ENCODE peak calls at places on chromosomes 2 and 18, in five cellular contexts. B is choroid plexus epithelial cell, Z is fibroblast of lung, S is transverse colon, M is fibroblast of the aortic adventitia. D is an unnamed sample.

GRCh38 chr2:28565033-28565432 is 69.2 kb downstream of the PLB1 start:
- DNase-seq in B (no peak), Z (no peak), S (no peak), M (no peak), D (no peak)

GRCh38 chr18:59091204-59091603 is 48.5 kb upstream of the SEC11C start:
- DNase-seq in B (no peak), Z (no peak), S (no peak), M (no peak), D (no peak)

GRCh38 chr18:78947291-78947690 is 32.3 kb upstream of the SALL3 start:
- DNase-seq in B (no peak), Z (no peak), S (no peak), M (no peak), D (no peak)

GRCh38 chr2:12597555-12597954 is 119.2 kb upstream of the TRIB2 start:
- DNase-seq in B (no peak), Z (no peak), S (no peak), M (no peak), D (no peak)

GRCh38 chr2:134932864-134933526 is 14.4 kb downstream of the CCNT2 start:
- DNase-seq in B (no peak), Z (no peak), S (no peak), M (no peak), D (no peak)

GRCh38 chr2:168811670-168812069 is 9.2 kb downstream of the NOSTRIN start:
- DNase-seq in B (no peak), Z (no peak), S (no peak), M (no peak), D (no peak)

GRCh38 chr18:33034941-33035340 is 262.1 kb upstream of the KLHL14 start:
- DNase-seq in B (peak), Z (peak), S (no peak), M (no peak), D (no peak)

GRCh38 chr2:170739048-170739447 is 23.9 kb downstream of the SP5 start:
- DNase-seq in B (peak), Z (peak), S (no peak), M (peak), D (peak)

GRCh38 chr2:46445561-46445960 is 33.8 kb upstream of the TMEM247 start:
- DNase-seq in B (no peak), Z (no peak), S (no peak), M (no peak), D (no peak)

GRCh38 chr2:150125708-150126107 is 361.8 kb downstream of the RND3 start:
- DNase-seq in B (peak), Z (peak), S (no peak), M (peak), D (peak)

GRCh38 chr2:231715988-231716616 is 7.8 kb downstream of the PTMA start:
- DNase-seq in B (peak), Z (no peak), S (no peak), M (peak), D (no peak)

GRCh38 chr18:57737661-57738060 is 65.5 kb downstream of the ATP8B1 start:
- DNase-seq in B (peak), Z (peak), S (peak), M (peak), D (peak)

GRCh38 chr2:205712508-205712907 is 30.2 kb downstream of the NRP2 start:
- DNase-seq in B (peak), Z (peak), S (no peak), M (peak), D (no peak)

GRCh38 chr2:36607947-36608346 is 10.0 kb upstream of the FEZ2 start:
- DNase-seq in B (no peak), Z (no peak), S (no peak), M (no peak), D (no peak)

GRCh38 chr18:8608795-8609673 is at the start of gene RAB12:
- DNase-seq in B (peak), Z (peak), S (peak), M (peak), D (no peak)

GRCh38 chr2:147177449-147177848 is 667.4 kb upstream of the ACVR2A start:
- DNase-seq in B (no peak), Z (peak), S (no peak), M (peak), D (no peak)

GRCh38 chr2:191566347-191566746 is 111.6 kb upstream of the NABP1 start:
- DNase-seq in B (peak), Z (peak), S (peak), M (peak), D (no peak)

GRCh38 chr2:240614391-240614790 is 10.9 kb upstream of the GPR35 start:
- DNase-seq in B (no peak), Z (no peak), S (no peak), M (no peak), D (no peak)

GRCh38 chr18:35076556-35076955 is 35.3 kb downstream of the MAPRE2 start:
- DNase-seq in B (peak), Z (peak), S (no peak), M (peak), D (peak)

GRCh38 chr2:43484323-43484930 is 111.4 kb downstream of the THADA start:
- DNase-seq in B (peak), Z (peak), S (no peak), M (peak), D (peak)

GRCh38 chr2:48812376-48812775 is 56.9 kb upstream of the LHCGR start:
- DNase-seq in B (no peak), Z (no peak), S (no peak), M (no peak), D (no peak)

GRCh38 chr2:241843321-241844065 is 15.2 kb downstream of the PDCD1 start:
- DNase-seq in B (no peak), Z (no peak), S (no peak), M (no peak), D (no peak)

GRCh38 chr2:15158117-15158516 is 403.0 kb downstream of the NBAS start:
- DNase-seq in B (no peak), Z (no peak), S (no peak), M (no peak), D (no peak)

GRCh38 chr18:14941256-14941655 is 193.3 kb downstream of the ANKRD30B start:
- DNase-seq in B (no peak), Z (no peak), S (peak), M (no peak), D (no peak)

GRCh38 chr2:208101716-208102631 is 22.4 kb downstream of the CRYGD start:
- DNase-seq in B (peak), Z (peak), S (no peak), M (peak), D (no peak)

GRCh38 chr2:103401621-103402020 is 639.8 kb downstream of the TMEM182 start:
- DNase-seq in B (peak), Z (peak), S (no peak), M (no peak), D (no peak)

GRCh38 chr18:23870963-23871362 is 143.6 kb upstream of the TTC39C start:
- DNase-seq in B (no peak), Z (no peak), S (no peak), M (no peak), D (no peak)

GRCh38 chr18:78948707-78949106 is 30.9 kb upstream of the SALL3 start:
- DNase-seq in B (no peak), Z (no peak), S (no peak), M (no peak), D (no peak)

GRCh38 chr2:62760555-62760954 is 55.0 kb downstream of the EHBP1 start:
- DNase-seq in B (peak), Z (peak), S (no peak), M (peak), D (no peak)

GRCh38 chr2:240956161-240956934 is 42.1 kb upstream of the SNED1 start:
- DNase-seq in B (peak), Z (peak), S (no peak), M (no peak), D (no peak)

GRCh38 chr2:170783549-170783948 is 13.4 kb downstream of the ERICH2 start:
- DNase-seq in B (no peak), Z (no peak), S (no peak), M (no peak), D (no peak)

GRCh38 chr2:118973542-118973951 is 31.6 kb downstream of the MARCO start:
- DNase-seq in B (no peak), Z (no peak), S (no peak), M (peak), D (no peak)

GRCh38 chr2:147782521-147782920 is 62.3 kb upstream of the ACVR2A start:
- DNase-seq in B (peak), Z (peak), S (no peak), M (peak), D (no peak)

GRCh38 chr2:84701880-84702279 is 179.0 kb downstream of the TRABD2A start:
- DNase-seq in B (peak), Z (peak), S (no peak), M (peak), D (peak)

GRCh38 chr2:217864960-217865359 is 137.8 kb downstream of the TNS1 start:
- DNase-seq in B (no peak), Z (no peak), S (no peak), M (no peak), D (no peak)

GRCh38 chr18:3450358-3451107 is 561 bp downstream of the TGIF1 start:
- DNase-seq in B (peak), Z (peak), S (peak), M (peak), D (no peak)

GRCh38 chr2:140565756-140566155 is 1565.1 kb downstream of the LRP1B start:
- DNase-seq in B (no peak), Z (no peak), S (no peak), M (no peak), D (no peak)

GRCh38 chr18:51275712-51276473 is 78.4 kb upstream of the MEX3C start:
- DNase-seq in B (peak), Z (peak), S (peak), M (peak), D (no peak)

GRCh38 chr18:51279367-51279984 is 82.0 kb upstream of the MEX3C start:
- DNase-seq in B (no peak), Z (no peak), S (no peak), M (no peak), D (no peak)

GRCh38 chr18:51273435-51273834 is 76.0 kb upstream of the MEX3C start:
- DNase-seq in B (no peak), Z (no peak), S (no peak), M (no peak), D (no peak)

DNA sequence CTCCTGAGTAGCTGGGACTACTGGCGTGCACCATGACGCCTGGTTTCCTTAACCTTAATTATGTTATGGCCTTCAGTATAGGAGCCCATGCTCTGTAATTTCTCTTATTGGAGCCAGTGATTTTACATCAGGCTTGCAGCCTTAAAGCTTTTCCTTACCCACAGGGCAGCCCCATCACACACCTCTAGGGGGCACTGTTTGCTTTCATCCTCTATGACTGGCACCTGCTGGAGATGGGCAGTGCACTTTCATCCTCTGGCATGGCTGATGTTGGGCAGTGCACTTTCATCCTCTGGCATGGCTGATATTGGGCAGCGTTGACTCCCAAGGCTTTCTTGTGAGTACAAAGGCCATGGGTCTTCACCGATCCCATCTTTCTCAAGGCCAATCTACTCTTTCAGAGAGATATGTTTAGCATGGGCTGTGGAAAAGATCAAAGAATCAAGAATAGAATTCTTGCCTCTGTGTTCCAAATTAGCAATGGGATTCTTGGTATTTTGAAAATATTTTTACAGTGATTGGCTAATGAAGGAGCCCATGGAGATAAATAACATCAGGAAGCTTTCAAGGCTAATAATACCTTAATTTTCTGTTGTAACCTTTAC is 80.7 kb upstream of the MEX3C start:
- DNase-seq in B (peak), Z (no peak), S (peak), M (peak), D (no peak)
- TF ChIP-seq CTCF in B (peak), Z (peak), S (no peak), M (peak), D (peak)

GRCh38 chr2:112465373-112465772 is 16.6 kb upstream of the TTL start:
- DNase-seq in B (peak), Z (peak), S (no peak), M (peak), D (no peak)
- TF ChIP-seq CTCF in B (peak), Z (peak), S (no peak), M (peak), D (peak)

DNA sequence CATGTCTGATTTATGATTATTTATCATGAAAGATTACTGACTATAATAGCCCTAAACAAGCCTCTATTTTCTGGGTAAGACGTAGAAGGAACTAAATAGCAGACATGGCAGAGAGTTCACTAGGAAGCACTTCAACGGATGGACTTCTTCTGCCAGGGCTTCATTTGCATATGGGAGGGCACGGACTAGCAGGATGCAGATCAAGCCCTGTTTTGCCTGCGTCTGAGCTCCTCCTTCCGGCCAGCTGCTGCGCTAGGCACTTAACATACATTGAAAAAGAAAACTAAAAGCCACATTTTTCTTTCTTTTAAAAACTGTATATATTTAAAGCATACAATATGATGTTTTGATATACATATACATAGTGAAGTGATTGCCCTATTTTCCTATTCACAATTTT is 340.0 kb upstream of the MEX3C start:
- DNase-seq in B (peak), Z (no peak), S (peak), M (peak), D (no peak)
- TF ChIP-seq CTCF in B (peak), Z (no peak), S (no peak), M (no peak), D (no peak)

DNA sequence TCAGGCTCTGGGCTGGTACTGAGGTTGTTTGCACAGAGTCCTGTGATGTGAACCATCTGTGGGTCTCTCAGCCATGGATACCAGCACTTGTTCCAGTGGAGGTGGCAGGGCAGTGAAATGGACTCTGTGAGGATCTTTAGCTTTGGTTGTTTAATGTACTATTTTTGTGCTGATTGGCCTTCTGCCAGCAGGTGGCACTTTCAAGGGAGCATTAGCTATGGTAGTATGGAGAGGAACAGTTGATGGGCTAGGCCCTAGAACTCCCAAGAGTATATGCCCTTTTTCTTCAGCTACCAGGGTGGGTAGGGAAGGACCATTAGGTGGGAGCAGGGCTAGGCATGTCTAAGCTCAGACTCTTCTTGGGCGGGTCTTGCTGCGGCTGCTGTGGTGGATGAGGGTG is 257.0 kb upstream of the GYPC start:
- DNase-seq in B (no peak), Z (no peak), S (no peak), M (no peak), D (no peak)
- TF ChIP-seq CTCF in B (no peak), Z (no peak), S (no peak), M (no peak), D (no peak)

GRCh38 chr2:164570475-164570874 is 50.8 kb downstream of the GRB14 start:
- DNase-seq in B (no peak), Z (no peak), S (no peak), M (no peak), D (no peak)

GRCh38 chr2:164569334-164569733 is 51.9 kb downstream of the GRB14 start:
- DNase-seq in B (no peak), Z (no peak), S (no peak), M (no peak), D (no peak)

GRCh38 chr2:164574931-164575330 is 46.4 kb downstream of the GRB14 start:
- DNase-seq in B (peak), Z (no peak), S (no peak), M (no peak), D (no peak)
- TF ChIP-seq CTCF in B (peak), Z (no peak), S (no peak), M (no peak), D (no peak)

GRCh38 chr2:223613017-223613950 is 11.1 kb upstream of the SCG2 start:
- DNase-seq in B (peak), Z (peak), S (peak), M (peak), D (peak)
- TF ChIP-seq CTCF in B (peak), Z (no peak), S (no peak), M (no peak), D (peak)

GRCh38 chr2:211351998-211352397 is 795.6 kb downstream of the CPS1 start:
- DNase-seq in B (no peak), Z (no peak), S (no peak), M (no peak), D (no peak)

GRCh38 chr2:211344289-211344688 is 787.9 kb downstream of the CPS1 start:
- DNase-seq in B (no peak), Z (no peak), S (no peak), M (no peak), D (no peak)

GRCh38 chr2:211349031-211349430 is 792.6 kb downstream of the CPS1 start:
- DNase-seq in B (no peak), Z (no peak), S (no peak), M (no peak), D (no peak)

DNA sequence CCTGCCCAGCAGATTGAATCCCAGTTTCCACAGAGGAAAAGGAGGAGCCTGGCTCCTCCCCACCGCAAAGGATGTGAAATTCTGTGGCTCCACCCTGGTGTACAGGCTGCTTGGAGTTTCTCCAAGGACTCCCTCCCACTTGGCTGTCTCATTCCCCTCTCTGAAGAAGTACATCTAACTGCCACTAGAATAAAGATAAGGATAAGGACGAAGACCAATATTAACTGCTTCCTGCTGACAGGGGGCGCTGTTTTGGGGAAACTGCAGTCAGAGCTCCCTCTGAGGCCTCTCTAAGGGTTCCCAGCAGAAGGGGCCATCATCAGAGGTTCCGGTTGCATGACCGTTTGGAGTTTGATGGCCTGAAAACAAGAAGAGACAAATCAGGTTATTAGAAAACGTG is 790.9 kb downstream of the CPS1 start:
- DNase-seq in B (no peak), Z (no peak), S (no peak), M (no peak), D (no peak)
- TF ChIP-seq CTCF in B (no peak), Z (no peak), S (no peak), M (no peak), D (no peak)

DNA sequence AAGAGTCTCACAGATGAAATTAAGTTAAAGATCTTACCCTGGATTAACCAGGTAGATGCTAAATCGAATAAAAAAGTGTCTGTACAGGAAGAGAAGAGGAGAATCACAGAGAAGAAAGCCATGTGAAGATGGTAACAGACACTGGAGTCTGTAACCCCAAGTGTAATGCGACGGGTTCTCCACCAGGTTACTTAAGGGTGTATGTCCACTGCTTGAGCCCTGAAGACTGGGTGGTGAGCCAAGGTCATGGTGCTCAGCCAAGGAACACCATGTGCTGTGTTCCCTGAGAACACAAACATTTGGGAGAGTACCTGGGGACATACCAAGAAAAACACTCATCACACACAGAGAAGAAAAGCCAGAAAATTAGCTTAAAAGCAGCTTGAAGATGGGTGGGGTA is 8.2 kb upstream of the ACADL start:
- DNase-seq in B (no peak), Z (no peak), S (no peak), M (no peak), D (no peak)
- TF ChIP-seq CTCF in B (no peak), Z (no peak), S (no peak), M (no peak), D (no peak)

DNA sequence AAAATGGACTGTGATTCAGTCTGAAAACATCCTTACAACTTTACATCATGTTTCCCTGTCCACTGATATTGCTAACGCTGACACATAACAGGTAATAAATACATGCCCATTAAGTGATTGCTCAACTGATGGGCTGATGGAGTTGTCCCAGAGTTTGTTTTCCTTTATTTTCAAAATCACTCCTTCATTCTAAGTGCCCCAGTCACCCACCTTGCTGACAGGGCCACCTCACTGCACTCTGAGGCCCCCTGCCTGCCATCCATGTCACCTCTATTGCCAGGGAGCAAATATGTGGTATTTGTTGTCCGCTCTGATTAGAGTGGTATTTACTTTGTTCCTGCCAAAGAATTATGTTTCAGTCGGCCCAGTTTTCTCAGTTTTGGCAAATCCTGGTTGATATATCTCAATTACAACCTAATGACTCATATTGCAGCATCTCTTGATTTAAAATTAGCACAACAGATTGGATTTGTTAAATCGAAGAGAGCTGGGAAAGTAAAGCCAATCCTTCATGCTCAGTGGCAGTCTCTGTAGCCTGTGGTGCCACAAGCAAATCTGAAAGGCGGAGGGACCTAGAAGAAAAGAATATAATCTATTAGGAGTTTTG is 105.1 kb downstream of the RDH14 start:
- DNase-seq in B (peak), Z (peak), S (no peak), M (peak), D (peak)
- TF ChIP-seq CTCF in B (peak), Z (peak), S (no peak), M (peak), D (peak)

GRCh38 chr2:10814571-10815331 is 2.2 kb upstream of the PDIA6 start:
- DNase-seq in B (no peak), Z (no peak), S (no peak), M (no peak), D (no peak)
- TF ChIP-seq CTCF in B (peak), Z (peak), S (no peak), M (no peak), D (no peak)